ENCODE peak calls at places on chromosomes 4 and X, in ten cellular contexts. One of them, this sample, is unnamed. For H3K9me3 and H3K4me1, the result is how much of the 10 kb centered on the place peaks cover.

GRCh38 chrX:11886745-11887144 is 128.7 kb downstream of the MSL3 start:
- DNase-seq in GM23248: no peak
- DNase-seq in body of pancreas: no peak
- DNase-seq in HCT116: no peak
- DNase-seq in tibial nerve: no peak
- DNase-seq in OCI-LY7: no peak
- DNase-seq in fibroblast of lung: no peak
- DNase-seq in aorta: no peak
- DNase-seq in heart right ventricle: no peak
- DNase-seq in transverse colon: no peak
- DNase-seq in this sample: no peak

GRCh38 chr4:109378511-109378910 is 55.1 kb upstream of the SEC24B start:
- DNase-seq in tibial nerve: no peak
- DNase-seq in heart right ventricle: no peak
- DNase-seq in GM23248: no peak
- DNase-seq in OCI-LY7: no peak
- DNase-seq in body of pancreas: no peak
- DNase-seq in aorta: no peak
- DNase-seq in transverse colon: no peak
- DNase-seq in fibroblast of lung: no peak
- DNase-seq in HCT116: no peak
- DNase-seq in this sample: no peak

GRCh38 chr4:112083587-112084347 is 61.5 kb upstream of the FAM241A start:
- DNase-seq in HCT116: no peak
- DNase-seq in GM23248: peak
- DNase-seq in tibial nerve: no peak
- DNase-seq in OCI-LY7: no peak
- DNase-seq in fibroblast of lung: no peak
- DNase-seq in body of pancreas: no peak
- DNase-seq in aorta: no peak
- DNase-seq in transverse colon: no peak
- DNase-seq in heart right ventricle: no peak
- DNase-seq in this sample: no peak

GRCh38 chr4:42914937-42915336 is 22.4 kb downstream of the GRXCR1 start:
- DNase-seq in body of pancreas: no peak
- DNase-seq in GM23248: no peak
- DNase-seq in transverse colon: no peak
- DNase-seq in heart right ventricle: no peak
- DNase-seq in tibial nerve: no peak
- DNase-seq in aorta: no peak
- DNase-seq in HCT116: no peak
- DNase-seq in OCI-LY7: no peak
- DNase-seq in fibroblast of lung: no peak
- DNase-seq in this sample: no peak

GRCh38 chrX:46791927-46792825 is 33.3 kb upstream of the SLC9A7 start:
- DNase-seq in OCI-LY7: no peak
- DNase-seq in fibroblast of lung: peak
- DNase-seq in aorta: peak
- DNase-seq in tibial nerve: peak
- DNase-seq in GM23248: peak
- DNase-seq in body of pancreas: peak
- DNase-seq in transverse colon: no peak
- DNase-seq in heart right ventricle: no peak
- DNase-seq in HCT116: peak
- DNase-seq in this sample: peak

GRCh38 chrX:130282151-130282550 is 13.5 kb upstream of the ZNF280C start:
- DNase-seq in aorta: no peak
- DNase-seq in body of pancreas: no peak
- DNase-seq in OCI-LY7: no peak
- DNase-seq in heart right ventricle: no peak
- DNase-seq in HCT116: no peak
- DNase-seq in transverse colon: no peak
- DNase-seq in GM23248: no peak
- DNase-seq in fibroblast of lung: no peak
- DNase-seq in tibial nerve: no peak
- DNase-seq in this sample: no peak

GRCh38 chr4:55117511-55117910 is 7.9 kb downstream of the KDR start:
- DNase-seq in HCT116: no peak
- DNase-seq in transverse colon: no peak
- DNase-seq in GM23248: no peak
- DNase-seq in OCI-LY7: no peak
- DNase-seq in heart right ventricle: no peak
- DNase-seq in aorta: no peak
- DNase-seq in tibial nerve: no peak
- DNase-seq in fibroblast of lung: no peak
- DNase-seq in body of pancreas: no peak
- DNase-seq in this sample: no peak

GRCh38 chr4:25694466-25694865 is 38.8 kb downstream of the SLC34A2 start:
- DNase-seq in GM23248: no peak
- DNase-seq in transverse colon: no peak
- DNase-seq in aorta: no peak
- DNase-seq in heart right ventricle: no peak
- DNase-seq in tibial nerve: no peak
- DNase-seq in body of pancreas: no peak
- DNase-seq in fibroblast of lung: no peak
- DNase-seq in HCT116: no peak
- DNase-seq in OCI-LY7: no peak
- DNase-seq in this sample: peak

GRCh38 chr4:156476359-156476758 is 495.2 kb downstream of the PDGFC start:
- DNase-seq in transverse colon: no peak
- DNase-seq in heart right ventricle: no peak
- DNase-seq in tibial nerve: no peak
- DNase-seq in aorta: no peak
- DNase-seq in GM23248: peak
- DNase-seq in HCT116: peak
- DNase-seq in fibroblast of lung: peak
- DNase-seq in OCI-LY7: no peak
- DNase-seq in body of pancreas: no peak
- DNase-seq in this sample: peak

GRCh38 chr4:59818656-59819055 is 1381.5 kb upstream of the ADGRL3 start:
- DNase-seq in tibial nerve: no peak
- DNase-seq in HCT116: no peak
- DNase-seq in GM23248: no peak
- DNase-seq in body of pancreas: no peak
- DNase-seq in transverse colon: no peak
- DNase-seq in aorta: no peak
- DNase-seq in OCI-LY7: no peak
- DNase-seq in fibroblast of lung: peak
- DNase-seq in heart right ventricle: no peak
- DNase-seq in this sample: peak

GRCh38 chr4:123102897-123103489 is 180.6 kb upstream of the NUDT6 start:
- DNase-seq in transverse colon: no peak
- DNase-seq in GM23248: peak
- DNase-seq in aorta: no peak
- DNase-seq in body of pancreas: no peak
- DNase-seq in fibroblast of lung: peak
- DNase-seq in tibial nerve: no peak
- DNase-seq in heart right ventricle: no peak
- DNase-seq in OCI-LY7: peak
- DNase-seq in HCT116: peak
- DNase-seq in this sample: peak

GRCh38 chrX:337331-337831 is 18.8 kb upstream of the GTPBP6 start:
- DNase-seq in heart right ventricle: no peak
- DNase-seq in aorta: peak
- DNase-seq in OCI-LY7: no peak
- DNase-seq in transverse colon: no peak
- DNase-seq in fibroblast of lung: no peak
- DNase-seq in HCT116: no peak
- DNase-seq in body of pancreas: no peak
- DNase-seq in GM23248: no peak
- DNase-seq in tibial nerve: no peak
- DNase-seq in this sample: no peak

GRCh38 chrX:334331-334891 is 15.8 kb upstream of the GTPBP6 start:
- DNase-seq in fibroblast of lung: no peak
- DNase-seq in transverse colon: no peak
- DNase-seq in HCT116: no peak
- DNase-seq in OCI-LY7: no peak
- DNase-seq in tibial nerve: no peak
- DNase-seq in GM23248: no peak
- DNase-seq in body of pancreas: no peak
- DNase-seq in heart right ventricle: no peak
- DNase-seq in aorta: peak
- DNase-seq in this sample: no peak

GRCh38 chrX:336227-336626 is 17.6 kb upstream of the GTPBP6 start:
- DNase-seq in GM23248: no peak
- DNase-seq in body of pancreas: no peak
- DNase-seq in aorta: peak
- DNase-seq in fibroblast of lung: no peak
- DNase-seq in OCI-LY7: no peak
- DNase-seq in tibial nerve: no peak
- DNase-seq in heart right ventricle: no peak
- DNase-seq in HCT116: no peak
- DNase-seq in transverse colon: no peak
- DNase-seq in this sample: no peak

GRCh38 chrX:334971-335757 is 16.6 kb upstream of the GTPBP6 start:
- DNase-seq in tibial nerve: no peak
- DNase-seq in fibroblast of lung: no peak
- DNase-seq in body of pancreas: no peak
- DNase-seq in transverse colon: no peak
- DNase-seq in aorta: peak
- DNase-seq in GM23248: no peak
- DNase-seq in HCT116: no peak
- DNase-seq in OCI-LY7: no peak
- DNase-seq in heart right ventricle: no peak
- DNase-seq in this sample: no peak

DNA sequence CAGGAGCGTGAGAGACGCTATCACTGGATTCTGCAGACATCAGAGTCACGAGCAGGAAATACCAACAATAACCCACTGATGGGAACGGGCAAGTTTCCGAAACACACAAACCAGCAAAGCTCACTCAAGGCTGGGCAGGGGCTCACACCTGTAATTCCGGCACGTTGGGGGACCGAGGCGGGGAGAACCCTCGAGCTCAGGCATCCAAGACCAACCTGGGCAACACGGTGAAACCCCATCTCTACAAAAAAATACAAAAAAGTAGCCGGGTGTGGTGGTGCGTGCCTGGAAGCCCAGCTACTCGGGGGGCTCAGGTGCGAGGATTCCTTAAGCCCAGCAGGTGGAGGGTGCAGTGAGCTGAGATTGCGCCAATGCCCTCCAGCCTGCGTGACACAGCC is 17.2 kb upstream of the GTPBP6 start:
- DNase-seq in fibroblast of lung: no peak
- DNase-seq in aorta: peak
- DNase-seq in OCI-LY7: no peak
- DNase-seq in tibial nerve: no peak
- DNase-seq in heart right ventricle: no peak
- DNase-seq in transverse colon: no peak
- DNase-seq in GM23248: no peak
- DNase-seq in body of pancreas: no peak
- DNase-seq in HCT116: no peak
- DNase-seq in this sample: no peak
- H3K9me3 ChIP-seq in fibroblast of lung: under half
- H3K9me3 ChIP-seq in aorta: under half
- H3K9me3 ChIP-seq in OCI-LY7: under half
- H3K9me3 ChIP-seq in tibial nerve: under half
- H3K9me3 ChIP-seq in heart right ventricle: under half
- H3K9me3 ChIP-seq in transverse colon: under half
- H3K9me3 ChIP-seq in GM23248: under half
- H3K9me3 ChIP-seq in body of pancreas: under half
- H3K9me3 ChIP-seq in HCT116: under half
- H3K9me3 ChIP-seq in this sample: under half

GRCh38 chr4:52373650-52374049 is 285.5 kb downstream of the USP46 start:
- DNase-seq in transverse colon: no peak
- DNase-seq in tibial nerve: no peak
- DNase-seq in fibroblast of lung: no peak
- DNase-seq in HCT116: no peak
- DNase-seq in OCI-LY7: no peak
- DNase-seq in GM23248: no peak
- DNase-seq in body of pancreas: no peak
- DNase-seq in heart right ventricle: no peak
- DNase-seq in aorta: no peak
- DNase-seq in this sample: no peak
- H3K4me1 ChIP-seq in transverse colon: under half
- H3K4me1 ChIP-seq in tibial nerve: under half
- H3K4me1 ChIP-seq in fibroblast of lung: under half
- H3K4me1 ChIP-seq in HCT116: under half
- H3K4me1 ChIP-seq in OCI-LY7: under half
- H3K4me1 ChIP-seq in GM23248: under half
- H3K4me1 ChIP-seq in body of pancreas: under half
- H3K4me1 ChIP-seq in heart right ventricle: under half
- H3K4me1 ChIP-seq in aorta: under half
- H3K4me1 ChIP-seq in this sample: under half

GRCh38 chr4:138935-139334 is 14.6 kb downstream of the ZNF718 start:
- DNase-seq in fibroblast of lung: no peak
- DNase-seq in HCT116: no peak
- DNase-seq in heart right ventricle: no peak
- DNase-seq in OCI-LY7: no peak
- DNase-seq in aorta: no peak
- DNase-seq in body of pancreas: no peak
- DNase-seq in transverse colon: no peak
- DNase-seq in tibial nerve: no peak
- DNase-seq in GM23248: no peak
- DNase-seq in this sample: no peak
- H3K9me3 ChIP-seq in fibroblast of lung: under half
- H3K9me3 ChIP-seq in HCT116: under half
- H3K9me3 ChIP-seq in heart right ventricle: under half
- H3K9me3 ChIP-seq in OCI-LY7: half or more
- H3K9me3 ChIP-seq in aorta: under half
- H3K9me3 ChIP-seq in body of pancreas: under half
- H3K9me3 ChIP-seq in transverse colon: half or more
- H3K9me3 ChIP-seq in tibial nerve: under half
- H3K9me3 ChIP-seq in GM23248: under half
- H3K9me3 ChIP-seq in this sample: under half

GRCh38 chr4:88144048-88144447 is 14.4 kb downstream of the ABCG2 start:
- DNase-seq in heart right ventricle: no peak
- DNase-seq in HCT116: no peak
- DNase-seq in GM23248: no peak
- DNase-seq in aorta: no peak
- DNase-seq in tibial nerve: no peak
- DNase-seq in transverse colon: no peak
- DNase-seq in fibroblast of lung: no peak
- DNase-seq in OCI-LY7: no peak
- DNase-seq in body of pancreas: no peak
- DNase-seq in this sample: no peak
- H3K4me1 ChIP-seq in heart right ventricle: under half
- H3K4me1 ChIP-seq in HCT116: under half
- H3K4me1 ChIP-seq in GM23248: under half
- H3K4me1 ChIP-seq in aorta: under half
- H3K4me1 ChIP-seq in tibial nerve: under half
- H3K4me1 ChIP-seq in transverse colon: under half
- H3K4me1 ChIP-seq in fibroblast of lung: under half
- H3K4me1 ChIP-seq in OCI-LY7: under half
- H3K4me1 ChIP-seq in body of pancreas: under half
- H3K4me1 ChIP-seq in this sample: under half

GRCh38 chr4:170336238-170336775 is 246.6 kb upstream of the AADAT start:
- DNase-seq in heart right ventricle: no peak
- DNase-seq in aorta: no peak
- DNase-seq in fibroblast of lung: no peak
- DNase-seq in HCT116: no peak
- DNase-seq in tibial nerve: no peak
- DNase-seq in body of pancreas: no peak
- DNase-seq in transverse colon: no peak
- DNase-seq in GM23248: no peak
- DNase-seq in OCI-LY7: no peak
- DNase-seq in this sample: no peak
- H3K9me3 ChIP-seq in heart right ventricle: under half
- H3K9me3 ChIP-seq in aorta: under half
- H3K9me3 ChIP-seq in fibroblast of lung: under half
- H3K9me3 ChIP-seq in HCT116: under half
- H3K9me3 ChIP-seq in tibial nerve: under half
- H3K9me3 ChIP-seq in body of pancreas: under half
- H3K9me3 ChIP-seq in transverse colon: under half
- H3K9me3 ChIP-seq in GM23248: under half
- H3K9me3 ChIP-seq in OCI-LY7: under half
- H3K9me3 ChIP-seq in this sample: under half

This sample was measured in osteoblast.